ENCODE peak calls at places on chromosome 3, in nine cellular contexts. One of them, this sample, is unnamed.

GRCh38 chr3:65174713-65175112 is 486.9 kb upstream of the ADAMTS9 start:
- DNase-seq in HCEC 1CT: peak
- DNase-seq in activated CD4-positive, alpha-beta T cell treated with anti-CD3 and anti-CD28 coated beads for 48 hours: no peak
- DNase-seq in Caki2: peak
- DNase-seq in G401: no peak
- DNase-seq in neural crest cell: no peak
- DNase-seq in astrocyte of the spinal cord: no peak
- DNase-seq in T-helper 2 cell: no peak
- DNase-seq in astrocyte of the cerebellum: no peak
- DNase-seq in this sample: no peak

GRCh38 chr3:55167586-55168317 is 239.9 kb upstream of the LRTM1 start:
- DNase-seq in HCEC 1CT: peak
- DNase-seq in activated CD4-positive, alpha-beta T cell treated with anti-CD3 and anti-CD28 coated beads for 48 hours: no peak
- DNase-seq in Caki2: no peak
- DNase-seq in G401: no peak
- DNase-seq in neural crest cell: no peak
- DNase-seq in astrocyte of the spinal cord: peak
- DNase-seq in T-helper 2 cell: no peak
- DNase-seq in astrocyte of the cerebellum: no peak
- DNase-seq in this sample: no peak

GRCh38 chr3:123046262-123046873 is 18.8 kb upstream of the SEMA5B start:
- DNase-seq in HCEC 1CT: no peak
- DNase-seq in activated CD4-positive, alpha-beta T cell treated with anti-CD3 and anti-CD28 coated beads for 48 hours: no peak
- DNase-seq in Caki2: no peak
- DNase-seq in G401: no peak
- DNase-seq in neural crest cell: no peak
- DNase-seq in astrocyte of the spinal cord: no peak
- DNase-seq in T-helper 2 cell: no peak
- DNase-seq in astrocyte of the cerebellum: no peak
- DNase-seq in this sample: no peak

GRCh38 chr3:172367205-172368105 is 80.8 kb downstream of the GHSR start:
- DNase-seq in HCEC 1CT: peak
- DNase-seq in activated CD4-positive, alpha-beta T cell treated with anti-CD3 and anti-CD28 coated beads for 48 hours: no peak
- DNase-seq in Caki2: peak
- DNase-seq in G401: peak
- DNase-seq in neural crest cell: no peak
- DNase-seq in astrocyte of the spinal cord: peak
- DNase-seq in T-helper 2 cell: no peak
- DNase-seq in astrocyte of the cerebellum: peak
- DNase-seq in this sample: no peak

GRCh38 chr3:46545695-46546630 is 20.1 kb downstream of the LRRC2 start:
- DNase-seq in HCEC 1CT: no peak
- DNase-seq in activated CD4-positive, alpha-beta T cell treated with anti-CD3 and anti-CD28 coated beads for 48 hours: no peak
- DNase-seq in Caki2: no peak
- DNase-seq in G401: no peak
- DNase-seq in neural crest cell: no peak
- DNase-seq in astrocyte of the spinal cord: no peak
- DNase-seq in T-helper 2 cell: no peak
- DNase-seq in astrocyte of the cerebellum: no peak
- DNase-seq in this sample: no peak

GRCh38 chr3:66115858-66116654 is 77.3 kb upstream of the MAGI1 start:
- DNase-seq in HCEC 1CT: peak
- DNase-seq in activated CD4-positive, alpha-beta T cell treated with anti-CD3 and anti-CD28 coated beads for 48 hours: no peak
- DNase-seq in Caki2: peak
- DNase-seq in G401: peak
- DNase-seq in neural crest cell: no peak
- DNase-seq in astrocyte of the spinal cord: peak
- DNase-seq in T-helper 2 cell: no peak
- DNase-seq in astrocyte of the cerebellum: peak
- DNase-seq in this sample: no peak

GRCh38 chr3:164208026-164208425 is 870.3 kb downstream of the SI start:
- DNase-seq in HCEC 1CT: peak
- DNase-seq in activated CD4-positive, alpha-beta T cell treated with anti-CD3 and anti-CD28 coated beads for 48 hours: no peak
- DNase-seq in Caki2: no peak
- DNase-seq in G401: no peak
- DNase-seq in neural crest cell: no peak
- DNase-seq in astrocyte of the spinal cord: no peak
- DNase-seq in T-helper 2 cell: no peak
- DNase-seq in astrocyte of the cerebellum: no peak
- DNase-seq in this sample: no peak

GRCh38 chr3:34419801-34420200 is 621.4 kb downstream of the PDCD6IP start:
- DNase-seq in HCEC 1CT: no peak
- DNase-seq in activated CD4-positive, alpha-beta T cell treated with anti-CD3 and anti-CD28 coated beads for 48 hours: no peak
- DNase-seq in Caki2: peak
- DNase-seq in G401: no peak
- DNase-seq in neural crest cell: peak
- DNase-seq in astrocyte of the spinal cord: no peak
- DNase-seq in T-helper 2 cell: no peak
- DNase-seq in astrocyte of the cerebellum: no peak
- DNase-seq in this sample: no peak

GRCh38 chr3:168002786-168003368 is 92.8 kb downstream of the GOLIM4 start:
- DNase-seq in HCEC 1CT: peak
- DNase-seq in activated CD4-positive, alpha-beta T cell treated with anti-CD3 and anti-CD28 coated beads for 48 hours: no peak
- DNase-seq in Caki2: peak
- DNase-seq in G401: no peak
- DNase-seq in neural crest cell: no peak
- DNase-seq in astrocyte of the spinal cord: peak
- DNase-seq in T-helper 2 cell: no peak
- DNase-seq in astrocyte of the cerebellum: no peak
- DNase-seq in this sample: no peak

GRCh38 chr3:194267744-194268658 is 83.1 kb downstream of the CPN2 start:
- DNase-seq in HCEC 1CT: no peak
- DNase-seq in activated CD4-positive, alpha-beta T cell treated with anti-CD3 and anti-CD28 coated beads for 48 hours: no peak
- DNase-seq in Caki2: no peak
- DNase-seq in G401: no peak
- DNase-seq in neural crest cell: no peak
- DNase-seq in astrocyte of the spinal cord: peak
- DNase-seq in T-helper 2 cell: no peak
- DNase-seq in astrocyte of the cerebellum: no peak
- DNase-seq in this sample: no peak

GRCh38 chr3:34015204-34016142 is 217.0 kb downstream of the PDCD6IP start:
- DNase-seq in HCEC 1CT: peak
- DNase-seq in activated CD4-positive, alpha-beta T cell treated with anti-CD3 and anti-CD28 coated beads for 48 hours: no peak
- DNase-seq in Caki2: no peak
- DNase-seq in G401: no peak
- DNase-seq in neural crest cell: peak
- DNase-seq in astrocyte of the spinal cord: peak
- DNase-seq in T-helper 2 cell: no peak
- DNase-seq in astrocyte of the cerebellum: no peak
- DNase-seq in this sample: no peak

GRCh38 chr3:42742259-42742658 is 30.8 kb downstream of the CCDC13 start:
- DNase-seq in HCEC 1CT: no peak
- DNase-seq in activated CD4-positive, alpha-beta T cell treated with anti-CD3 and anti-CD28 coated beads for 48 hours: no peak
- DNase-seq in Caki2: no peak
- DNase-seq in G401: no peak
- DNase-seq in neural crest cell: no peak
- DNase-seq in astrocyte of the spinal cord: no peak
- DNase-seq in T-helper 2 cell: no peak
- DNase-seq in astrocyte of the cerebellum: no peak
- DNase-seq in this sample: no peak

GRCh38 chr3:11495948-11496557 is 147.7 kb downstream of the VGLL4 start:
- DNase-seq in HCEC 1CT: no peak
- DNase-seq in activated CD4-positive, alpha-beta T cell treated with anti-CD3 and anti-CD28 coated beads for 48 hours: no peak
- DNase-seq in Caki2: peak
- DNase-seq in G401: no peak
- DNase-seq in neural crest cell: no peak
- DNase-seq in astrocyte of the spinal cord: peak
- DNase-seq in T-helper 2 cell: no peak
- DNase-seq in astrocyte of the cerebellum: peak
- DNase-seq in this sample: no peak

GRCh38 chr3:141681390-141681780 is 56.7 kb upstream of the RNF7 start:
- DNase-seq in HCEC 1CT: no peak
- DNase-seq in activated CD4-positive, alpha-beta T cell treated with anti-CD3 and anti-CD28 coated beads for 48 hours: no peak
- DNase-seq in Caki2: no peak
- DNase-seq in G401: no peak
- DNase-seq in neural crest cell: no peak
- DNase-seq in astrocyte of the spinal cord: no peak
- DNase-seq in T-helper 2 cell: no peak
- DNase-seq in astrocyte of the cerebellum: no peak
- DNase-seq in this sample: no peak

GRCh38 chr3:99542771-99543518 is 95.4 kb upstream of the COL8A1 start:
- DNase-seq in HCEC 1CT: peak
- DNase-seq in activated CD4-positive, alpha-beta T cell treated with anti-CD3 and anti-CD28 coated beads for 48 hours: no peak
- DNase-seq in Caki2: no peak
- DNase-seq in G401: no peak
- DNase-seq in neural crest cell: no peak
- DNase-seq in astrocyte of the spinal cord: no peak
- DNase-seq in T-helper 2 cell: no peak
- DNase-seq in astrocyte of the cerebellum: no peak
- DNase-seq in this sample: no peak

GRCh38 chr3:22885039-22885438 is 318.1 kb upstream of the UBE2E2 start:
- DNase-seq in HCEC 1CT: no peak
- DNase-seq in activated CD4-positive, alpha-beta T cell treated with anti-CD3 and anti-CD28 coated beads for 48 hours: no peak
- DNase-seq in Caki2: no peak
- DNase-seq in G401: no peak
- DNase-seq in neural crest cell: no peak
- DNase-seq in astrocyte of the spinal cord: no peak
- DNase-seq in T-helper 2 cell: no peak
- DNase-seq in astrocyte of the cerebellum: no peak
- DNase-seq in this sample: no peak

GRCh38 chr3:164940737-164941136 is 137.6 kb downstream of the SI start:
- DNase-seq in HCEC 1CT: no peak
- DNase-seq in activated CD4-positive, alpha-beta T cell treated with anti-CD3 and anti-CD28 coated beads for 48 hours: no peak
- DNase-seq in Caki2: peak
- DNase-seq in G401: no peak
- DNase-seq in neural crest cell: no peak
- DNase-seq in astrocyte of the spinal cord: peak
- DNase-seq in T-helper 2 cell: no peak
- DNase-seq in astrocyte of the cerebellum: peak
- DNase-seq in this sample: no peak

GRCh38 chr3:114376091-114376490 is 82.3 kb downstream of the TIGIT start:
- DNase-seq in HCEC 1CT: no peak
- DNase-seq in activated CD4-positive, alpha-beta T cell treated with anti-CD3 and anti-CD28 coated beads for 48 hours: no peak
- DNase-seq in Caki2: no peak
- DNase-seq in G401: no peak
- DNase-seq in neural crest cell: no peak
- DNase-seq in astrocyte of the spinal cord: no peak
- DNase-seq in T-helper 2 cell: no peak
- DNase-seq in astrocyte of the cerebellum: no peak
- DNase-seq in this sample: no peak

GRCh38 chr3:196518999-196519737 is 4.0 kb upstream of the SMCO1 start:
- DNase-seq in HCEC 1CT: peak
- DNase-seq in activated CD4-positive, alpha-beta T cell treated with anti-CD3 and anti-CD28 coated beads for 48 hours: peak
- DNase-seq in Caki2: peak
- DNase-seq in G401: peak
- DNase-seq in neural crest cell: peak
- DNase-seq in astrocyte of the spinal cord: peak
- DNase-seq in T-helper 2 cell: peak
- DNase-seq in astrocyte of the cerebellum: peak
- DNase-seq in this sample: no peak

GRCh38 chr3:122689587-122689986 is 8.9 kb downstream of the PARP14 start:
- DNase-seq in HCEC 1CT: peak
- DNase-seq in activated CD4-positive, alpha-beta T cell treated with anti-CD3 and anti-CD28 coated beads for 48 hours: no peak
- DNase-seq in Caki2: peak
- DNase-seq in G401: no peak
- DNase-seq in neural crest cell: no peak
- DNase-seq in astrocyte of the spinal cord: peak
- DNase-seq in T-helper 2 cell: no peak
- DNase-seq in astrocyte of the cerebellum: peak
- DNase-seq in this sample: no peak

GRCh38 chr3:29758108-29759020 is 477.5 kb downstream of the RBMS3 start:
- DNase-seq in HCEC 1CT: peak
- DNase-seq in activated CD4-positive, alpha-beta T cell treated with anti-CD3 and anti-CD28 coated beads for 48 hours: no peak
- DNase-seq in Caki2: no peak
- DNase-seq in G401: no peak
- DNase-seq in neural crest cell: no peak
- DNase-seq in astrocyte of the spinal cord: peak
- DNase-seq in T-helper 2 cell: no peak
- DNase-seq in astrocyte of the cerebellum: peak
- DNase-seq in this sample: no peak

GRCh38 chr3:37770938-37771918 is 90.5 kb upstream of the CTDSPL start:
- DNase-seq in HCEC 1CT: no peak
- DNase-seq in activated CD4-positive, alpha-beta T cell treated with anti-CD3 and anti-CD28 coated beads for 48 hours: no peak
- DNase-seq in Caki2: no peak
- DNase-seq in G401: no peak
- DNase-seq in neural crest cell: no peak
- DNase-seq in astrocyte of the spinal cord: peak
- DNase-seq in T-helper 2 cell: no peak
- DNase-seq in astrocyte of the cerebellum: peak
- DNase-seq in this sample: no peak

GRCh38 chr3:188214442-188214841 is 60.5 kb downstream of the LPP start:
- DNase-seq in HCEC 1CT: peak
- DNase-seq in activated CD4-positive, alpha-beta T cell treated with anti-CD3 and anti-CD28 coated beads for 48 hours: no peak
- DNase-seq in Caki2: no peak
- DNase-seq in G401: no peak
- DNase-seq in neural crest cell: no peak
- DNase-seq in astrocyte of the spinal cord: no peak
- DNase-seq in T-helper 2 cell: no peak
- DNase-seq in astrocyte of the cerebellum: no peak
- DNase-seq in this sample: no peak

GRCh38 chr3:143269741-143270140 is 150.2 kb downstream of the CHST2 start:
- DNase-seq in HCEC 1CT: no peak
- DNase-seq in activated CD4-positive, alpha-beta T cell treated with anti-CD3 and anti-CD28 coated beads for 48 hours: no peak
- DNase-seq in Caki2: no peak
- DNase-seq in G401: no peak
- DNase-seq in neural crest cell: no peak
- DNase-seq in astrocyte of the spinal cord: no peak
- DNase-seq in T-helper 2 cell: no peak
- DNase-seq in astrocyte of the cerebellum: no peak
- DNase-seq in this sample: no peak

GRCh38 chr3:187000711-187001151 is 70.4 kb downstream of the ST6GAL1 start:
- DNase-seq in HCEC 1CT: no peak
- DNase-seq in activated CD4-positive, alpha-beta T cell treated with anti-CD3 and anti-CD28 coated beads for 48 hours: peak
- DNase-seq in Caki2: no peak
- DNase-seq in G401: no peak
- DNase-seq in neural crest cell: no peak
- DNase-seq in astrocyte of the spinal cord: no peak
- DNase-seq in T-helper 2 cell: no peak
- DNase-seq in astrocyte of the cerebellum: no peak
- DNase-seq in this sample: no peak

GRCh38 chr3:127777861-127778711 is 44.2 kb downstream of the MGLL start:
- DNase-seq in HCEC 1CT: no peak
- DNase-seq in activated CD4-positive, alpha-beta T cell treated with anti-CD3 and anti-CD28 coated beads for 48 hours: no peak
- DNase-seq in Caki2: no peak
- DNase-seq in G401: no peak
- DNase-seq in neural crest cell: no peak
- DNase-seq in astrocyte of the spinal cord: no peak
- DNase-seq in T-helper 2 cell: no peak
- DNase-seq in astrocyte of the cerebellum: no peak
- DNase-seq in this sample: no peak

GRCh38 chr3:124202754-124203153 is 210.8 kb upstream of the ROPN1 start:
- DNase-seq in HCEC 1CT: no peak
- DNase-seq in activated CD4-positive, alpha-beta T cell treated with anti-CD3 and anti-CD28 coated beads for 48 hours: no peak
- DNase-seq in Caki2: no peak
- DNase-seq in G401: peak
- DNase-seq in neural crest cell: no peak
- DNase-seq in astrocyte of the spinal cord: no peak
- DNase-seq in T-helper 2 cell: no peak
- DNase-seq in astrocyte of the cerebellum: no peak
- DNase-seq in this sample: no peak

GRCh38 chr3:170437696-170438407 is 19.2 kb downstream of the CLDN11 start:
- DNase-seq in HCEC 1CT: no peak
- DNase-seq in activated CD4-positive, alpha-beta T cell treated with anti-CD3 and anti-CD28 coated beads for 48 hours: no peak
- DNase-seq in Caki2: peak
- DNase-seq in G401: no peak
- DNase-seq in neural crest cell: no peak
- DNase-seq in astrocyte of the spinal cord: no peak
- DNase-seq in T-helper 2 cell: no peak
- DNase-seq in astrocyte of the cerebellum: no peak
- DNase-seq in this sample: no peak

GRCh38 chr3:155984791-155985417 is 114.5 kb downstream of the GMPS start:
- DNase-seq in HCEC 1CT: no peak
- DNase-seq in activated CD4-positive, alpha-beta T cell treated with anti-CD3 and anti-CD28 coated beads for 48 hours: no peak
- DNase-seq in Caki2: no peak
- DNase-seq in G401: no peak
- DNase-seq in neural crest cell: no peak
- DNase-seq in astrocyte of the spinal cord: no peak
- DNase-seq in T-helper 2 cell: no peak
- DNase-seq in astrocyte of the cerebellum: no peak
- DNase-seq in this sample: no peak

GRCh38 chr3:18609184-18609583 is 184.0 kb upstream of the SATB1 start:
- DNase-seq in HCEC 1CT: no peak
- DNase-seq in activated CD4-positive, alpha-beta T cell treated with anti-CD3 and anti-CD28 coated beads for 48 hours: no peak
- DNase-seq in Caki2: no peak
- DNase-seq in G401: no peak
- DNase-seq in neural crest cell: no peak
- DNase-seq in astrocyte of the spinal cord: no peak
- DNase-seq in T-helper 2 cell: no peak
- DNase-seq in astrocyte of the cerebellum: no peak
- DNase-seq in this sample: no peak

GRCh38 chr3:152021951-152022461 is 148.6 kb downstream of the SUCNR1 start:
- DNase-seq in HCEC 1CT: peak
- DNase-seq in activated CD4-positive, alpha-beta T cell treated with anti-CD3 and anti-CD28 coated beads for 48 hours: peak
- DNase-seq in Caki2: no peak
- DNase-seq in G401: no peak
- DNase-seq in neural crest cell: no peak
- DNase-seq in astrocyte of the spinal cord: peak
- DNase-seq in T-helper 2 cell: peak
- DNase-seq in astrocyte of the cerebellum: no peak
- DNase-seq in this sample: no peak

This sample was measured in GM18507.